ENCODE peak calls at places on chromosomes 4 and X, in six cellular contexts. One of them, this sample, is unnamed.

GRCh38 chr4:61294001-61294400 is 93.9 kb downstream of the ADGRL3 start:
- DNase-seq in cardiac muscle cell: no peak
- DNase-seq in endodermal cell: no peak
- DNase-seq in AG10803: no peak
- DNase-seq in MM.1S: no peak
- DNase-seq in progenitor cell of endocrine pancreas: no peak
- DNase-seq in this sample: no peak

GRCh38 chr4:109432676-109433075 is 939 bp upstream of the SEC24B start:
- DNase-seq in progenitor cell of endocrine pancreas: no peak
- DNase-seq in endodermal cell: no peak
- DNase-seq in MM.1S: no peak
- DNase-seq in cardiac muscle cell: peak
- DNase-seq in AG10803: peak
- DNase-seq in this sample: no peak

GRCh38 chrX:14528629-14529287 is 578 bp upstream of the GLRA2 start:
- DNase-seq in cardiac muscle cell: peak
- DNase-seq in MM.1S: peak
- DNase-seq in endodermal cell: peak
- DNase-seq in progenitor cell of endocrine pancreas: peak
- DNase-seq in AG10803: peak
- DNase-seq in this sample: no peak

GRCh38 chr4:168540865-168541607 is 44.2 kb downstream of the PALLD start:
- DNase-seq in cardiac muscle cell: no peak
- DNase-seq in MM.1S: no peak
- DNase-seq in progenitor cell of endocrine pancreas: no peak
- DNase-seq in AG10803: no peak
- DNase-seq in endodermal cell: no peak
- DNase-seq in this sample: no peak

GRCh38 chrX:37785569-37785968 is 5.7 kb downstream of the CYBB start:
- DNase-seq in cardiac muscle cell: no peak
- DNase-seq in progenitor cell of endocrine pancreas: no peak
- DNase-seq in endodermal cell: no peak
- DNase-seq in AG10803: no peak
- DNase-seq in MM.1S: no peak
- DNase-seq in this sample: no peak

GRCh38 chr4:125085-125820 is 952 bp downstream of the ZNF718 start:
- DNase-seq in cardiac muscle cell: peak
- DNase-seq in progenitor cell of endocrine pancreas: no peak
- DNase-seq in endodermal cell: peak
- DNase-seq in MM.1S: no peak
- DNase-seq in AG10803: no peak
- DNase-seq in this sample: no peak

GRCh38 chr4:168615294-168615693 is 118.4 kb downstream of the PALLD start:
- DNase-seq in MM.1S: no peak
- DNase-seq in AG10803: peak
- DNase-seq in progenitor cell of endocrine pancreas: no peak
- DNase-seq in endodermal cell: peak
- DNase-seq in cardiac muscle cell: peak
- DNase-seq in this sample: no peak

GRCh38 chr4:178306565-178306964 is 864.3 kb upstream of the AGA start:
- DNase-seq in MM.1S: no peak
- DNase-seq in cardiac muscle cell: no peak
- DNase-seq in endodermal cell: peak
- DNase-seq in AG10803: no peak
- DNase-seq in progenitor cell of endocrine pancreas: no peak
- DNase-seq in this sample: no peak

GRCh38 chrX:134171661-134172587 is 65.1 kb upstream of the CCDC160 start:
- DNase-seq in progenitor cell of endocrine pancreas: peak
- DNase-seq in endodermal cell: peak
- DNase-seq in cardiac muscle cell: peak
- DNase-seq in MM.1S: no peak
- DNase-seq in AG10803: no peak
- DNase-seq in this sample: no peak

GRCh38 chr4:23360718-23361117 is 529.1 kb downstream of the PPARGC1A start:
- DNase-seq in progenitor cell of endocrine pancreas: no peak
- DNase-seq in endodermal cell: no peak
- DNase-seq in cardiac muscle cell: no peak
- DNase-seq in AG10803: no peak
- DNase-seq in MM.1S: no peak
- DNase-seq in this sample: no peak

GRCh38 chr4:23881052-23881501 is 8.8 kb downstream of the PPARGC1A start:
- DNase-seq in MM.1S: no peak
- DNase-seq in cardiac muscle cell: peak
- DNase-seq in progenitor cell of endocrine pancreas: no peak
- DNase-seq in AG10803: no peak
- DNase-seq in endodermal cell: no peak
- DNase-seq in this sample: no peak

GRCh38 chr4:168587326-168588125 is 90.7 kb downstream of the PALLD start:
- DNase-seq in progenitor cell of endocrine pancreas: no peak
- DNase-seq in MM.1S: no peak
- DNase-seq in AG10803: peak
- DNase-seq in endodermal cell: peak
- DNase-seq in cardiac muscle cell: peak
- DNase-seq in this sample: no peak

DNA sequence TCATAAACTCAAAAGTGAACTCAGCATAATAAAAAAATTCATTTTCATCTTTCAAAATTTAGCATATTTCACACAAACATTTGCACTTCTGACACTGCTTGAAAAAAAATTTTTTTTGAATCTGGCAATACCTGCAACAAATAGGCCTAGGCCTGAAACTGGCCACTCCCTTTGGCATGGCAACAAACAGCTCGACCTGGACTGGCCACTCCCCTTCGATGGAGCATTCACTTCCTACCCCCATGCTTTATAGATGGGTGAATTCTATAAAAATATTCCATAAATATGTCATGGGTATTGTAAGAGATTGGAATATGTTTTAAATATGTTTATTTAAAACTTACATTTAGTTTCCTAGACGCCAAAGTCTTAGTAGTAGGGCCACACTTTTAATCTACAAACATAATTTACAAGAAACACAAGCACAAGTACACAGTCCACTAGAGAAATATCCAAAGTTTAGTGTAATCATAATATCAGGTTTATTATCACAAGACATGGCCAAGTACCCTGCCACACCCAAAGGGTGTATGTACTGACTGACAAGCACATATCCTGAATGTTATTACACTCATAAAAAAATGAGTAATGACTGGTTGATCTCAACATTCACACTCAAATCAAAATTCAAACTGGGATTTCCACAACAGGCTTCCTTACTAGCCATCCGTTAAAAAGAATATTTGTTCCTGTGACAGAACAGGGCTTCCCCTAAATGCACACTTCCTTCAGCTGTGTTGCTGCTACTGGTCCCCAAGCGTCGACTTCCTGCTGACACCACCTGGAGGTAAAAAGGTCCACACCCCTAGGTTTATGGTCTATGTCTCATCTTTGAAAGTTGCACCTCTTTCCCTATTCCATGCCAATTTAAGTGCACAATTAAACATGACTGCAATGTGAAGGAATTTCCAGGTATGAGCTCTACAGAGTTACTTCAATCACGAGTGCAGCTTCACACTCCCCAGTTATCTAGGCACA is 271.5 kb downstream of the NR3C2 start:
- DNase-seq in MM.1S: no peak
- DNase-seq in endodermal cell: no peak
- DNase-seq in progenitor cell of endocrine pancreas: no peak
- DNase-seq in cardiac muscle cell: no peak
- DNase-seq in AG10803: no peak
- DNase-seq in this sample: no peak
- TF ChIP-seq CTCF in MM.1S: no peak
- TF ChIP-seq CTCF in endodermal cell: no peak
- TF ChIP-seq CTCF in progenitor cell of endocrine pancreas: no peak
- TF ChIP-seq CTCF in cardiac muscle cell: no peak
- TF ChIP-seq CTCF in AG10803: no peak
- TF ChIP-seq CTCF in this sample: no peak

GRCh38 chrX:81174286-81174685 is 27.4 kb downstream of the HMGN5 start:
- DNase-seq in cardiac muscle cell: peak
- DNase-seq in endodermal cell: no peak
- DNase-seq in progenitor cell of endocrine pancreas: no peak
- DNase-seq in MM.1S: peak
- DNase-seq in AG10803: peak
- DNase-seq in this sample: no peak
- TF ChIP-seq CTCF in cardiac muscle cell: peak
- TF ChIP-seq CTCF in endodermal cell: peak
- TF ChIP-seq CTCF in progenitor cell of endocrine pancreas: peak
- TF ChIP-seq CTCF in MM.1S: peak
- TF ChIP-seq CTCF in AG10803: peak
- TF ChIP-seq CTCF in this sample: peak

GRCh38 chr4:122576261-122577188 is 44.3 kb downstream of the IL21 start:
- DNase-seq in progenitor cell of endocrine pancreas: no peak
- DNase-seq in AG10803: peak
- DNase-seq in endodermal cell: no peak
- DNase-seq in cardiac muscle cell: peak
- DNase-seq in MM.1S: peak
- DNase-seq in this sample: no peak

GRCh38 chr4:122577808-122578781 is 42.8 kb downstream of the IL21 start:
- DNase-seq in AG10803: peak
- DNase-seq in progenitor cell of endocrine pancreas: peak
- DNase-seq in cardiac muscle cell: peak
- DNase-seq in MM.1S: peak
- DNase-seq in endodermal cell: peak
- DNase-seq in this sample: no peak

DNA sequence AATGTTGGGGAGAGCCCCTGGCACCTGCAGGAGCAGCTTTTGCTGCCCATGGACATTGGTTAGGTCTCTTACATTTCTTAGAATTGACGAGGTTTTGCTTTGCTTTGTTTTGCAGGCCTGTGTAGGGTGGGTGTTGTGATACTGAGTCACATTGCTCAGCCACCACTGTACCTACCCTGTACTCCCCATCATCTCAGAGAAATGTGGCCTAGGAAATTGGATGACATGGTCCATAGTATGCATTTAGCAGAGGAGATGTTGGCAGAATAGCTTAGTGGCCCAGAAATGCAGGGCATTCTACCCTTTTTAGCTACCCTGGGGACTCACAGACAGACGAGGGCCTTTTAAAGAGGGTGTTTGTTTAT is 43.7 kb downstream of the IL21 start:
- DNase-seq in endodermal cell: no peak
- DNase-seq in cardiac muscle cell: no peak
- DNase-seq in MM.1S: no peak
- DNase-seq in AG10803: no peak
- DNase-seq in progenitor cell of endocrine pancreas: no peak
- DNase-seq in this sample: no peak
- TF ChIP-seq CTCF in endodermal cell: no peak
- TF ChIP-seq CTCF in cardiac muscle cell: no peak
- TF ChIP-seq CTCF in MM.1S: no peak
- TF ChIP-seq CTCF in AG10803: no peak
- TF ChIP-seq CTCF in progenitor cell of endocrine pancreas: no peak
- TF ChIP-seq CTCF in this sample: no peak

GRCh38 chr4:115119804-115120352 is 6.5 kb upstream of the NDST4 start:
- DNase-seq in progenitor cell of endocrine pancreas: no peak
- DNase-seq in AG10803: no peak
- DNase-seq in MM.1S: no peak
- DNase-seq in endodermal cell: no peak
- DNase-seq in cardiac muscle cell: no peak
- DNase-seq in this sample: no peak
- TF ChIP-seq CTCF in progenitor cell of endocrine pancreas: peak
- TF ChIP-seq CTCF in AG10803: peak
- TF ChIP-seq CTCF in MM.1S: peak
- TF ChIP-seq CTCF in endodermal cell: peak
- TF ChIP-seq CTCF in cardiac muscle cell: no peak
- TF ChIP-seq CTCF in this sample: peak

GRCh38 chr4:76095568-76095967 is 21.1 kb downstream of the ART3 start:
- DNase-seq in progenitor cell of endocrine pancreas: no peak
- DNase-seq in AG10803: no peak
- DNase-seq in cardiac muscle cell: no peak
- DNase-seq in MM.1S: no peak
- DNase-seq in endodermal cell: no peak
- DNase-seq in this sample: no peak
- TF ChIP-seq CTCF in progenitor cell of endocrine pancreas: no peak
- TF ChIP-seq CTCF in AG10803: no peak
- TF ChIP-seq CTCF in cardiac muscle cell: no peak
- TF ChIP-seq CTCF in MM.1S: no peak
- TF ChIP-seq CTCF in endodermal cell: peak
- TF ChIP-seq CTCF in this sample: no peak

GRCh38 chrX:2820131-2820771 is 8.5 kb upstream of the GYG2 start:
- DNase-seq in AG10803: no peak
- DNase-seq in endodermal cell: peak
- DNase-seq in MM.1S: no peak
- DNase-seq in progenitor cell of endocrine pancreas: no peak
- DNase-seq in cardiac muscle cell: no peak
- DNase-seq in this sample: no peak

GRCh38 chrX:2824886-2825285 is 3.8 kb upstream of the GYG2 start:
- DNase-seq in progenitor cell of endocrine pancreas: no peak
- DNase-seq in endodermal cell: no peak
- DNase-seq in AG10803: no peak
- DNase-seq in cardiac muscle cell: no peak
- DNase-seq in MM.1S: no peak
- DNase-seq in this sample: no peak

GRCh38 chrX:2817036-2817435 is 11.7 kb upstream of the GYG2 start:
- DNase-seq in endodermal cell: no peak
- DNase-seq in cardiac muscle cell: no peak
- DNase-seq in AG10803: no peak
- DNase-seq in MM.1S: no peak
- DNase-seq in progenitor cell of endocrine pancreas: no peak
- DNase-seq in this sample: no peak

GRCh38 chrX:2823795-2824386 is 4.8 kb upstream of the GYG2 start:
- DNase-seq in progenitor cell of endocrine pancreas: no peak
- DNase-seq in cardiac muscle cell: no peak
- DNase-seq in AG10803: no peak
- DNase-seq in MM.1S: no peak
- DNase-seq in endodermal cell: peak
- DNase-seq in this sample: no peak

DNA sequence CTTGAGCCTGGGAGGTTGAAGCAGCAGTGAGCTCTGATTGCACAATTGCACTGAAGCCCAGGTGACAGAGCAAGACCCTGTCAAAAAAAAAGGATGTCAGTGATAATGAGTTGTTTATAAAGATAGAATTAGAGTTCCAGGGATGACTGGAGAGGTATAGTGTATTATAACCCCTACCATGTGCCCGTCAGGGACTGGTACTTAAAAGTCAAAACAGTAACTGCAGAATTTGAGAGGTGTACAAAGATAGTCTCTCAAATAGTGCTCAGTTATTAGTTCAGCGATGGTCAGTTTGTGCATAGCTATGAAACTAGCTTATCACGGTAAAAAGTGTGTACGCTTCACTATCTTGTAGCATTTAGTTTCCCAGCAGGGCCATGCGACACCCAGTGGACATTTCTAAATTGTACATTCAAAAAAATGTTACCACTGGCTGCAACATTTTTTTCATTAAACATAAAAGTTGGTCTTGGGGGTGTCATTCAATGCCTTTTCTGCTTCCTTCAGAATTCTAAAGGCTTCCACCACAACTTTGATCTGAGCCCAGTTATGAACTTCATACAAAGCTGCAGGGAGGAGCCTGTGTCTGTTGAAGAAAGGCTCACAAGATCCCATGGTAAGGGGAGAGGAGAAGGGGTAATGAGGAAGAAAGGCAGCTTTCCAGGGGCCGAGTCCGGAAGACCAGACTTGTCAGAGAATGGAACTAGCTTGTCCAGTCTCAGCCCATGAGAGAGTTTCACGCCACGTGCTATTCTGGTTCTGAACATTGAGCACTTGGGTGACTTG is 9.2 kb upstream of the GYG2 start:
- DNase-seq in AG10803: peak
- DNase-seq in progenitor cell of endocrine pancreas: no peak
- DNase-seq in cardiac muscle cell: peak
- DNase-seq in MM.1S: no peak
- DNase-seq in endodermal cell: peak
- DNase-seq in this sample: no peak
- TF ChIP-seq CTCF in AG10803: peak
- TF ChIP-seq CTCF in progenitor cell of endocrine pancreas: peak
- TF ChIP-seq CTCF in cardiac muscle cell: peak
- TF ChIP-seq CTCF in MM.1S: peak
- TF ChIP-seq CTCF in endodermal cell: peak
- TF ChIP-seq CTCF in this sample: peak

This sample was measured in D721Med.